ENCODE peak calls at places on chromosomes 12 and 14, in four cellular contexts. Q is IMR-90, H is fibroblast of lung, D is neural progenitor cell. C is an unnamed sample.

GRCh38 chr12:49904601-49905000 is 901 bp upstream of the FAIM2 start:
- DNase-seq in Q (no peak), H (no peak), D (no peak), C (no peak)

GRCh38 chr14:53979747-53980642 is 23.4 kb upstream of the BMP4 start:
- DNase-seq in Q (peak; percentile 60), H (peak; percentile 87), D (no peak), C (no peak)

GRCh38 chr14:49417790-49418189 is 168.4 kb downstream of the RPS29 start:
- DNase-seq in Q (no peak), H (no peak), D (no peak), C (no peak)

GRCh38 chr12:118064608-118065007 is 3.6 kb upstream of the WSB2 start:
- DNase-seq in Q (no peak), H (no peak), D (peak; percentile 58), C (no peak)

GRCh38 chr12:124842800-124843510 is 20.7 kb downstream of the SCARB1 start:
- DNase-seq in Q (no peak), H (no peak), D (no peak), C (no peak)

GRCh38 chr14:95123895-95124579 is 33.3 kb downstream of the DICER1 start:
- DNase-seq in Q (no peak), H (no peak), D (no peak), C (no peak)

GRCh38 chr12:54700301-54700700 is 52.1 kb upstream of the DCD start:
- DNase-seq in Q (no peak), H (no peak), D (no peak), C (no peak)

GRCh38 chr12:50573271-50573670 is 68.5 kb downstream of the DIP2B start:
- DNase-seq in Q (no peak), H (no peak), D (no peak), C (no peak)

GRCh38 chr12:51886021-51886710 is 1.7 kb upstream of the ANKRD33 start:
- DNase-seq in Q (peak; percentile 99), H (peak; percentile 92), D (no peak), C (no peak)

GRCh38 chr12:30599631-30600030 is 96.0 kb downstream of the IPO8 start:
- DNase-seq in Q (peak; percentile 39), H (no peak), D (no peak), C (no peak)

GRCh38 chr12:77923882-77924281 is 93.2 kb downstream of the NAV3 start:
- DNase-seq in Q (no peak), H (peak; percentile 35), D (no peak), C (no peak)

GRCh38 chr12:96365604-96366230 is 34.5 kb downstream of the CDK17 start:
- DNase-seq in Q (no peak), H (peak; percentile 58), D (no peak), C (no peak)

GRCh38 chr12:132761032-132761910 is at the start of gene ANKLE2:
- DNase-seq in Q (peak; percentile 59), H (peak; percentile 80), D (peak; percentile 88), C (no peak)

GRCh38 chr12:121780429-121780828 is 13.1 kb downstream of the RHOF start:
- DNase-seq in Q (no peak), H (no peak), D (no peak), C (no peak)

GRCh38 chr14:100708349-100709217 is 18.1 kb upstream of the DLK1 start:
- DNase-seq in Q (peak; percentile 22), H (no peak), D (peak; percentile 42), C (no peak)

GRCh38 chr12:754238-754816 is 1.9 kb downstream of the WNK1 start:
- DNase-seq in Q (no peak), H (peak; percentile 15), D (peak; percentile 4), C (no peak)

GRCh38 chr14:64704145-64704742 is at the start of gene PLEKHG3:
- DNase-seq in Q (peak; percentile 69), H (peak; percentile 85), D (peak; percentile 85), C (peak; percentile 56)

GRCh38 chr12:75428767-75429166 is 37.9 kb downstream of the GLIPR1L2 start:
- DNase-seq in Q (no peak), H (no peak), D (no peak), C (no peak)

GRCh38 chr14:92719421-92719820 is 29.0 kb downstream of the LGMN start:
- DNase-seq in Q (peak; percentile 57), H (no peak), D (no peak), C (no peak)

GRCh38 chr12:53173085-53173715 is 7.3 kb upstream of the ZNF740 start:
- DNase-seq in Q (peak; percentile 53), H (peak; percentile 50), D (no peak), C (no peak)

GRCh38 chr12:51621155-51621922 is 30.3 kb downstream of the SCN8A start:
- DNase-seq in Q (peak; percentile 78), H (peak; percentile 67), D (no peak), C (no peak)

GRCh38 chr12:94147377-94147990 is 893 bp upstream of the PLXNC1 start:
- DNase-seq in Q (no peak), H (no peak), D (no peak), C (no peak)

GRCh38 chr12:94148841-94149780 is 734 bp downstream of the PLXNC1 start:
- DNase-seq in Q (peak; percentile 23), H (peak; percentile 41), D (peak; percentile 78), C (no peak)

GRCh38 chr12:94146166-94146565 is 2.2 kb upstream of the PLXNC1 start:
- DNase-seq in Q (no peak), H (no peak), D (no peak), C (no peak)

GRCh38 chr12:94149781-94150482 is 1.6 kb downstream of the PLXNC1 start:
- DNase-seq in Q (no peak), H (peak; percentile 26), D (peak; percentile 84), C (no peak)

DNA sequence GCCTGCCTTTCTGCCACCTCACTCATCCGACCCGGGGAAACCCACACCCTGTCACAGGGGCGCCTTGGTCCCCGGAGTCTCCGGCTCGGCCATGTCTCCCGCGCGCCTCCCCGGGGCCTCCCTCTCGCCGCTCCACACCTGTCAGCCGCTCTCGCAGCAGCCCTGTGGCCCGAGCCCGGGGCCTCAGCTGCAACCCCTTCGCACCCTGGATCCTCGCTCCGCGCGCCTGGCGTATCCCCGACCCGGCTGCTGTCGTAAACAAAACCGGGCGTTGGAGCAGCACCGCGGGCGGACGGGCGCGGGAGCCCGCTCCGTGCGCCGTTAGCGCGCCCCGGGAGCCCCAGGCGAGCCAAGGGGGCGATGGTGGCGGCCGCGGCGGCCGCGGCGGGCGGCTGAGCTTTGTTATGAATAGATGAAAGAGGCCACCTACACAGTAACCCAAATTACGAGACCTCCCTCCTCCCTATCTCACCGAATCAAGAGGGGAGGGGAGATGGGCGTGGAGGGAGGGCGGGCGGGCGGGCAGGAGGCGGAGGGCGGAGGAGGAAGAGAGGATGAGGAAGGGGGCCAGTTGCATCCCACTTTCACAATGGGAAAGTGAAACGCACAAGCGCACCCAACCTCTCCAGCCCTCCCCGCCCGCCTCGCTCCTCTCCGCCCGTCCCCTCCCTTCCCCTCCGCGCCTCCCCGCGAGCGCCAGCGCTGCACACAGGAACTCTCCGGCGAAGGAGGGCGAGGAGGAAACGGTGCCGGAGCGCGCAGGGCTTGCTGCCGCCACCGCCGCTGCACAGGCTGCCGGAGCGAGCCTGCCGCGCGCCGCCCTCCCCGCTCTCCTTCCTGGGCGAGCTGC is at the start of gene PLXNC1:
- DNase-seq in Q (peak; percentile 31), H (peak; percentile 60), D (peak; percentile 81), C (no peak)
- H3K27me3 ChIP-seq in Q (peaks cover 88% of the 10 kb centered on the region), H (peaks cover 76% of the 10 kb centered on the region), D (peaks cover 70% of the 10 kb centered on the region), C (peaks cover 55% of the 10 kb centered on the region)

DNA sequence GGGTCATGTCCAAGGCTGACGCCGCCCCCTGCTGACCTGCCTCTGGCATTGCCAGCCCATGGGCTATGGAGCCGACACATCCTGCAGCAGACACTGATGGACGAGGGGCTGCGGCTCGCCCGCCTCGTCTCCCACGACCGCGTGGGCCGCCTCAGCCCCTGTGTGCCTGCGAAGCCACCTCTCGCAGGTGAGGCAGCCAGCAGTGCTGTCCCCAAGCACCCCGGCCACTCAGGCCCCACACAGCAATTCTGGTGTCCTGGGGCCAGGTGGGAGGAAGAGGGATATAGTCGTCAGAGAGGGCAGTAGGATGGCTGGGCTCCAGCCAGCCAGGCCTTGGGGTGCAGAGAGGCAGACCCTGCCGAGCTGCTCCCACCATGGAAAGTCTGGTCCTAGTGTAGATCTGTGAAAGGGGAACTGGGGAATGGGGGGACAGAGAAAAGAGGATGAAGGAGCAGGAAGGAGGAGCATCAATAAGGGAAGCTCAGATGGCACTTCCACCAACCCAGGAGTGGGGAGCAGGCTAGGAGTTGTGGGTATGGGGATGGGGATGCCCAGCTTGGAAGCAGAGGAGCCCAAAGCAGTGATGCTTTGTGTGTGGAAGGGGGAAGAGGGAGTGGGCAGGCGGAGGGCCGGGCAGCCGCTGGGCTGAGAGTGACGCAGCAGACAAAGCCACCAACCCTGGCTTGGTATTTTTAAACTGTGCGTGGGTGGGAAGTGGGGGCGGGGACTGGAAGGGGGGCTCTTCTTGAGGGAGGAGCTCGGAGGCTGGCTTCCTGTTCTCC is 4.7 kb downstream of the NAB2 start:
- DNase-seq in Q (peak; percentile 90), H (peak; percentile 87), D (peak; percentile 70), C (no peak)
- H3K9ac ChIP-seq in Q (peak overlapping the region; percentile 70), H (peak overlapping the region; percentile 18), D (no peak overlapping the region), C (peak overlapping the region; percentile 72)

DNA sequence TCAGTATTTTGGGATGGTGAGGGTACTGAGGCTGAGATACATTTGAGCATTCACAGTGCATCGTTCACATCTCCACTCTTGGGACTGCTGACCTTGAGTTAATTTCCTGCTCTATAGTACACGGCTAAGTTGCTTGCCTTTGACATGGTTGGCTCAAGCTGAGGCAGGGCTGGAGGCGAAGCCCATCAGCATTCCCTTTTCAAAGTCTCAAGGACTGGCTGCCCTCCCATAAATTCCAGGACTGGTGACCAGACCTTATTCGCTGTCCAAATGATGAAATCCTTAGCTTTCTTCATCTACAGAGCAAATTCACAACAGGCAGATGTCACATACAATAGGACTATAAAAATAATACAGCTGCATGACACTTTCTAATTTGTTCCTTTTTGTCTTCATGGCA is 85.9 kb downstream of the SSPN start:
- DNase-seq in Q (no peak), H (peak; percentile 55), D (no peak), C (no peak)
- H3K4me3 ChIP-seq in Q (no peak overlapping the region), H (no peak overlapping the region), D (no peak overlapping the region), C (no peak overlapping the region)

GRCh38 chr14:60720391-60720790 is 3.8 kb downstream of the SIX4 start:
- DNase-seq in Q (peak; percentile 11), H (no peak), D (peak; percentile 68), C (no peak)
- H3K27me3 ChIP-seq in Q (no peaks in the 10 kb centered on the region), H (no peaks in the 10 kb centered on the region), D (no peaks in the 10 kb centered on the region), C (no peaks in the 10 kb centered on the region)

C was measured in NT2/D1.